ENCODE peak calls at places on chromosome 20, in ten cellular contexts. N is BE2C, Q is body of pancreas, R is left ventricle myocardium inferior, B is psoas muscle, F is NB4, Z is A549, O is aorta, P is skeletal muscle cell, V is fibroblast of the aortic adventitia. C is an unnamed sample.

GRCh38 chr20:5127859-5128409 is 1.1 kb downstream of the CDS2 start:
- DNase-seq in N (no peak), Q (no peak), R (no peak), B (no peak), F (no peak), Z (no peak), O (no peak), P (no peak), V (no peak), C (no peak)

GRCh38 chr20:9490171-9490570 is 24.2 kb upstream of the LAMP5 start:
- DNase-seq in N (no peak), Q (no peak), R (no peak), B (no peak), F (no peak), Z (no peak), O (no peak), P (no peak), V (no peak), C (no peak)

GRCh38 chr20:60116128-60116909 is 158.1 kb downstream of the CDH26 start:
- DNase-seq in N (no peak), Q (no peak), R (no peak), B (no peak), F (peak; percentile 63), Z (peak; percentile 17), O (no peak), P (no peak), V (no peak), C (no peak)

GRCh38 chr20:57629976-57630525 is 9.8 kb upstream of the ZBP1 start:
- DNase-seq in N (no peak), Q (no peak), R (no peak), B (no peak), F (no peak), Z (no peak), O (no peak), P (no peak), V (no peak), C (no peak)

GRCh38 chr20:44776977-44777376 is 31.3 kb downstream of the KCNK15 start:
- DNase-seq in N (no peak), Q (no peak), R (no peak), B (no peak), F (peak; percentile 49), Z (peak; percentile 18), O (no peak), P (no peak), V (peak; percentile 32), C (no peak)

GRCh38 chr20:41145317-41145716 is 8.0 kb downstream of the PLCG1 start:
- DNase-seq in N (no peak), Q (no peak), R (no peak), B (no peak), F (no peak), Z (no peak), O (peak; percentile 45), P (no peak), V (no peak), C (no peak)

GRCh38 chr20:49267327-49267726 is 10.5 kb downstream of the ZNFX1 start:
- DNase-seq in N (no peak), Q (no peak), R (no peak), B (no peak), F (no peak), Z (no peak), O (no peak), P (no peak), V (no peak), C (no peak)

GRCh38 chr20:48690888-48691287 is 136.9 kb downstream of the PREX1 start:
- DNase-seq in N (peak; percentile 42), Q (no peak), R (no peak), B (no peak), F (no peak), Z (no peak), O (no peak), P (no peak), V (no peak), C (no peak)

GRCh38 chr20:17641993-17642392 is 40.0 kb downstream of the RRBP1 start:
- DNase-seq in N (no peak), Q (no peak), R (peak; percentile 11), B (peak; percentile 64), F (no peak), Z (no peak), O (no peak), P (no peak), V (no peak), C (no peak)

GRCh38 chr20:5570442-5570841 is 179.8 kb upstream of the SHLD1 start:
- DNase-seq in N (no peak), Q (no peak), R (no peak), B (no peak), F (no peak), Z (no peak), O (no peak), P (no peak), V (no peak), C (no peak)

GRCh38 chr20:47773381-47773786 is 11.9 kb downstream of the SULF2 start:
- DNase-seq in N (no peak), Q (no peak), R (peak; percentile 52), B (no peak), F (no peak), Z (no peak), O (no peak), P (no peak), V (no peak), C (no peak)

GRCh38 chr20:1761116-1761515 is 103.5 kb upstream of the SIRPG start:
- DNase-seq in N (no peak), Q (no peak), R (no peak), B (no peak), F (no peak), Z (peak; percentile 49), O (no peak), P (peak; percentile 61), V (peak; percentile 86), C (peak; percentile 42)

GRCh38 chr20:47735412-47736400 is 49.6 kb downstream of the SULF2 start:
- DNase-seq in N (no peak), Q (no peak), R (peak; percentile 36), B (peak; percentile 64), F (peak; percentile 97), Z (no peak), O (no peak), P (no peak), V (no peak), C (no peak)

GRCh38 chr20:54510546-54511129 is 35.2 kb downstream of the DOK5 start:
- DNase-seq in N (no peak), Q (no peak), R (peak; percentile 33), B (peak; percentile 66), F (no peak), Z (no peak), O (no peak), P (no peak), V (peak; percentile 53), C (no peak)

GRCh38 chr20:16533493-16533892 is 39.8 kb downstream of the KIF16B start:
- DNase-seq in N (no peak), Q (no peak), R (no peak), B (no peak), F (no peak), Z (no peak), O (no peak), P (no peak), V (no peak), C (no peak)

GRCh38 chr20:54044156-54044555 is 26.2 kb downstream of the BCAS1 start:
- DNase-seq in N (no peak), Q (no peak), R (no peak), B (no peak), F (peak; percentile 28), Z (no peak), O (no peak), P (peak; percentile 75), V (peak; percentile 87), C (no peak)

DNA sequence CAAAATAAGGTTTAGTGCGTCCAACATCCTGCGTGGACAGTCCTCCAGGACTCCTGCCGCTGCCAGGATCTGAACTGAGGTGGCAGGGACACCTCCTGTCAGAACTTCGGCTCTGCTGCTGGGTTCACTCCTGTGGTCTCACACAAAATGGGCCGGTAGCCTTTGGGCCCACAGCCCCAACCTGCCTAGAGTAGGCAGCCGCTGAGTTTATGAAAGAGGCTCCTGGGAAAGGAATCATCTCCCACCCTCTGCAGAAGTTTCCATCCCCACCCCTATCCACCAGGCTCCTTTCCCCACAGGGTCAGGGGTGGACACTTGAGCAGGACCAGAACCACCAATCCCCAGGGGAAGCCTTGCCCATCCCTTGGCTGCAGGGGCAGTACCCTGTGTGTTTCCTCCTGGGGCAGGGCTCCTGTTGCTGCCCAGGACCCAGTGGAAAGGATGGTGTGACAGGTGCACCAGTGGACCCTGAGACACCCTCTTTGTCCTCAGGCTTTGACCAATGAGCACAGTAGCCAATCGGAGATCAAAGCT is 2.1 kb upstream of the ABHD16B start:
- DNase-seq in N (no peak), Q (no peak), R (no peak), B (no peak), F (no peak), Z (no peak), O (no peak), P (no peak), V (no peak), C (no peak)
- H3K4me3 ChIP-seq in N (no peak overlapping the region), Q (no peak overlapping the region), R (no peak overlapping the region), B (no peak overlapping the region), F (no peak overlapping the region), Z (no peak overlapping the region), O (no peak overlapping the region), P (no peak overlapping the region), V (no peak overlapping the region), C (no peak overlapping the region)

GRCh38 chr20:43722153-43722505 is 4.7 kb downstream of the GTSF1L start:
- DNase-seq in N (no peak), Q (no peak), R (no peak), B (no peak), F (no peak), Z (no peak), O (no peak), P (no peak), V (no peak), C (no peak)
- H3K4me3 ChIP-seq in N (peak overlapping the region; percentile 41), Q (no peak overlapping the region), R (no peak overlapping the region), B (no peak overlapping the region), F (no peak overlapping the region), Z (no peak overlapping the region), O (no peak overlapping the region), P (no peak overlapping the region), V (no peak overlapping the region), C (no peak overlapping the region)

GRCh38 chr20:13009682-13010406 is 1.1 kb downstream of the SPTLC3 start:
- DNase-seq in N (no peak), Q (peak; percentile 19), R (no peak), B (no peak), F (peak; percentile 84), Z (no peak), O (no peak), P (peak; percentile 90), V (peak; percentile 99), C (peak; percentile 81)
- H3K4me3 ChIP-seq in N (no peak overlapping the region), Q (peak overlapping the region; percentile 19), R (peak overlapping the region; percentile 67), B (peak overlapping the region; percentile 60), F (no peak overlapping the region), Z (no peak overlapping the region), O (peak overlapping the region; percentile 95), P (peak overlapping the region; percentile 48), V (peak overlapping the region; percentile 70), C (peak overlapping the region; percentile 61)

GRCh38 chr20:142290-142689 is at the start of gene DEFB126:
- DNase-seq in N (no peak), Q (no peak), R (no peak), B (no peak), F (no peak), Z (no peak), O (no peak), P (no peak), V (no peak), C (no peak)

DNA sequence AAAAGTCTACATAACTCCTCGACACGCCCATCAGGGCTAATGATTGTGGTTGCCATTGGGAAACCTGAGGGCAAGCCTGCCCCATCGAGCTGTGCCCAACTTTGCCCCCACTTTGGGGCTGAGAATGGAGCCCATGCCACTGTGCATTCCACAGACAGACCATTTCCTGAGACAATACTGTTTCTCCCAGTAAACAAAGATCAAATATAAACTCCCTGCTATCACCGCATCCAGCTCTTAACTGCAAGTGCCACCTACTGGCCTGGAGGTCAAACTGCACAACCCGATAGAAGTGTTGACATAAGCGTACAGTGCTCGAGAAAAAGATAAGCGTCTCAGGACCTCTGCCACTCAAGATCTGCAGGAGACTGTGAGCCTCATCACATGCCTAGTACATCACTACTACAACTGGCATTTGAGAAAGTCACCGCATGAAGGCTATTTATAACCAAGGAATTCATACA is 4.7 kb upstream of the DEFB126 start:
- DNase-seq in N (peak; percentile 34), Q (no peak), R (no peak), B (no peak), F (peak; percentile 44), Z (peak; percentile 78), O (no peak), P (no peak), V (no peak), C (no peak)
- H3K4me3 ChIP-seq in N (peak overlapping the region; percentile 23), Q (no peak overlapping the region), R (no peak overlapping the region), B (no peak overlapping the region), F (no peak overlapping the region), Z (peak overlapping the region; percentile 21), O (no peak overlapping the region), P (no peak overlapping the region), V (no peak overlapping the region), C (no peak overlapping the region)

C was measured in AG04450.